ENCODE peak calls at places on chromosome 1, in nine cellular contexts. One of them, this sample, is unnamed.

GRCh38 chr1:32413507-32414185 is 19.4 kb upstream of the BSDC1 start:
- DNase-seq in GM10248: peak
- DNase-seq in PC-3: peak
- DNase-seq in OCI-LY7: peak
- DNase-seq in astrocyte of the spinal cord: peak
- DNase-seq in SK-N-SH: peak
- DNase-seq in fibroblast of mammary gland: peak
- DNase-seq in CD8-positive, alpha-beta T cell: peak
- DNase-seq in HFF-Myc: peak
- DNase-seq in this sample: no peak

GRCh38 chr1:39902121-39902807 is 547 bp upstream of the MYCL start:
- DNase-seq in GM10248: peak
- DNase-seq in PC-3: peak
- DNase-seq in OCI-LY7: peak
- DNase-seq in astrocyte of the spinal cord: no peak
- DNase-seq in SK-N-SH: peak
- DNase-seq in fibroblast of mammary gland: peak
- DNase-seq in CD8-positive, alpha-beta T cell: peak
- DNase-seq in HFF-Myc: no peak
- DNase-seq in this sample: no peak

GRCh38 chr1:109880961-109881894 is 29.4 kb upstream of the CSF1 start:
- DNase-seq in GM10248: no peak
- DNase-seq in PC-3: no peak
- DNase-seq in OCI-LY7: no peak
- DNase-seq in astrocyte of the spinal cord: no peak
- DNase-seq in SK-N-SH: no peak
- DNase-seq in fibroblast of mammary gland: no peak
- DNase-seq in CD8-positive, alpha-beta T cell: no peak
- DNase-seq in HFF-Myc: no peak
- DNase-seq in this sample: no peak

GRCh38 chr1:10943991-10944730 is 68.3 kb upstream of the TARDBP start:
- DNase-seq in GM10248: no peak
- DNase-seq in PC-3: peak
- DNase-seq in OCI-LY7: no peak
- DNase-seq in astrocyte of the spinal cord: peak
- DNase-seq in SK-N-SH: peak
- DNase-seq in fibroblast of mammary gland: peak
- DNase-seq in CD8-positive, alpha-beta T cell: no peak
- DNase-seq in HFF-Myc: no peak
- DNase-seq in this sample: no peak

GRCh38 chr1:26164036-26164927 is 4.5 kb downstream of the C1orf232 start:
- DNase-seq in GM10248: peak
- DNase-seq in PC-3: peak
- DNase-seq in OCI-LY7: peak
- DNase-seq in astrocyte of the spinal cord: no peak
- DNase-seq in SK-N-SH: peak
- DNase-seq in fibroblast of mammary gland: peak
- DNase-seq in CD8-positive, alpha-beta T cell: peak
- DNase-seq in HFF-Myc: no peak
- DNase-seq in this sample: no peak

GRCh38 chr1:16205333-16205671 is 7.2 kb downstream of the ARHGEF19 start:
- DNase-seq in GM10248: no peak
- DNase-seq in PC-3: no peak
- DNase-seq in OCI-LY7: no peak
- DNase-seq in astrocyte of the spinal cord: no peak
- DNase-seq in SK-N-SH: no peak
- DNase-seq in fibroblast of mammary gland: no peak
- DNase-seq in CD8-positive, alpha-beta T cell: no peak
- DNase-seq in HFF-Myc: no peak
- DNase-seq in this sample: no peak

GRCh38 chr1:43188106-43188505 is 16.0 kb downstream of the CFAP57 start:
- DNase-seq in GM10248: no peak
- DNase-seq in PC-3: no peak
- DNase-seq in OCI-LY7: no peak
- DNase-seq in astrocyte of the spinal cord: no peak
- DNase-seq in SK-N-SH: no peak
- DNase-seq in fibroblast of mammary gland: no peak
- DNase-seq in CD8-positive, alpha-beta T cell: no peak
- DNase-seq in HFF-Myc: no peak
- DNase-seq in this sample: no peak

GRCh38 chr1:175734642-175735041 is 8.8 kb downstream of the TNR start:
- DNase-seq in GM10248: no peak
- DNase-seq in PC-3: no peak
- DNase-seq in OCI-LY7: no peak
- DNase-seq in astrocyte of the spinal cord: no peak
- DNase-seq in SK-N-SH: no peak
- DNase-seq in fibroblast of mammary gland: no peak
- DNase-seq in CD8-positive, alpha-beta T cell: no peak
- DNase-seq in HFF-Myc: no peak
- DNase-seq in this sample: no peak

GRCh38 chr1:180482425-180483275 is 19.7 kb downstream of the ACBD6 start:
- DNase-seq in GM10248: peak
- DNase-seq in PC-3: peak
- DNase-seq in OCI-LY7: peak
- DNase-seq in astrocyte of the spinal cord: peak
- DNase-seq in SK-N-SH: peak
- DNase-seq in fibroblast of mammary gland: peak
- DNase-seq in CD8-positive, alpha-beta T cell: peak
- DNase-seq in HFF-Myc: no peak
- DNase-seq in this sample: peak

GRCh38 chr1:98783821-98784220 is 122.3 kb downstream of the SNX7 start:
- DNase-seq in GM10248: no peak
- DNase-seq in PC-3: no peak
- DNase-seq in OCI-LY7: no peak
- DNase-seq in astrocyte of the spinal cord: no peak
- DNase-seq in SK-N-SH: no peak
- DNase-seq in fibroblast of mammary gland: no peak
- DNase-seq in CD8-positive, alpha-beta T cell: no peak
- DNase-seq in HFF-Myc: no peak
- DNase-seq in this sample: no peak

GRCh38 chr1:115166531-115167091 is 77.3 kb upstream of the TSPAN2 start:
- DNase-seq in GM10248: no peak
- DNase-seq in PC-3: peak
- DNase-seq in OCI-LY7: no peak
- DNase-seq in astrocyte of the spinal cord: peak
- DNase-seq in SK-N-SH: no peak
- DNase-seq in fibroblast of mammary gland: peak
- DNase-seq in CD8-positive, alpha-beta T cell: no peak
- DNase-seq in HFF-Myc: no peak
- DNase-seq in this sample: no peak

DNA sequence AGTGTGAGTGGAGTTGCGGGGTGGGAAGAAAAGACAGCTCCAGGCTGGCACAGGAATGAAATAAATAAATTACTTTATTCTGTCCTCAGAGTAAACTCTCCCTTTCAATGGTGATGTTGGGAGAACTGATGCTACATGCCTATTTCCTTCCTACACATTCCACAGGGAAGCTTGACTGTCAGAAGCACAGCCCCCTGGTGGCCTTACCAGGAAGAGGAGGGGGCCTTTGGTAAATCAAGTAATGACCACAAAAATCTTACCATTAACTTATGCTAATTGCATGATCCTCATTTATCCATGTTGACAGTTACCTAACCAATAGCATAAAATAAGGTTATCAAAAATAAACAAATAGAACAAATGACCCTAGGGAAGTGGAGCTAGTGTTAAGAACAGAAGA is 605.0 kb upstream of the PKN2 start:
- DNase-seq in GM10248: no peak
- DNase-seq in PC-3: peak
- DNase-seq in OCI-LY7: no peak
- DNase-seq in astrocyte of the spinal cord: peak
- DNase-seq in SK-N-SH: peak
- DNase-seq in fibroblast of mammary gland: peak
- DNase-seq in CD8-positive, alpha-beta T cell: no peak
- DNase-seq in HFF-Myc: no peak
- DNase-seq in this sample: no peak
- TF ChIP-seq CTCF in GM10248: no peak
- TF ChIP-seq CTCF in PC-3: peak
- TF ChIP-seq CTCF in OCI-LY7: peak
- TF ChIP-seq CTCF in astrocyte of the spinal cord: peak
- TF ChIP-seq CTCF in SK-N-SH: peak
- TF ChIP-seq CTCF in fibroblast of mammary gland: peak
- TF ChIP-seq CTCF in CD8-positive, alpha-beta T cell: no peak
- TF ChIP-seq CTCF in HFF-Myc: peak
- TF ChIP-seq CTCF in this sample: peak

GRCh38 chr1:74771913-74772515 is 39.1 kb downstream of the TYW3 start:
- DNase-seq in GM10248: peak
- DNase-seq in PC-3: peak
- DNase-seq in OCI-LY7: peak
- DNase-seq in astrocyte of the spinal cord: peak
- DNase-seq in SK-N-SH: peak
- DNase-seq in fibroblast of mammary gland: peak
- DNase-seq in CD8-positive, alpha-beta T cell: peak
- DNase-seq in HFF-Myc: peak
- DNase-seq in this sample: peak

GRCh38 chr1:74772945-74773344 is 40.0 kb downstream of the TYW3 start:
- DNase-seq in GM10248: no peak
- DNase-seq in PC-3: no peak
- DNase-seq in OCI-LY7: no peak
- DNase-seq in astrocyte of the spinal cord: no peak
- DNase-seq in SK-N-SH: no peak
- DNase-seq in fibroblast of mammary gland: peak
- DNase-seq in CD8-positive, alpha-beta T cell: no peak
- DNase-seq in HFF-Myc: no peak
- DNase-seq in this sample: no peak

GRCh38 chr1:74766579-74766978 is 33.6 kb downstream of the TYW3 start:
- DNase-seq in GM10248: no peak
- DNase-seq in PC-3: no peak
- DNase-seq in OCI-LY7: no peak
- DNase-seq in astrocyte of the spinal cord: peak
- DNase-seq in SK-N-SH: no peak
- DNase-seq in fibroblast of mammary gland: peak
- DNase-seq in CD8-positive, alpha-beta T cell: no peak
- DNase-seq in HFF-Myc: no peak
- DNase-seq in this sample: no peak

GRCh38 chr1:74763714-74764301 is 30.9 kb downstream of the TYW3 start:
- DNase-seq in GM10248: no peak
- DNase-seq in PC-3: no peak
- DNase-seq in OCI-LY7: no peak
- DNase-seq in astrocyte of the spinal cord: no peak
- DNase-seq in SK-N-SH: no peak
- DNase-seq in fibroblast of mammary gland: peak
- DNase-seq in CD8-positive, alpha-beta T cell: no peak
- DNase-seq in HFF-Myc: no peak
- DNase-seq in this sample: no peak

DNA sequence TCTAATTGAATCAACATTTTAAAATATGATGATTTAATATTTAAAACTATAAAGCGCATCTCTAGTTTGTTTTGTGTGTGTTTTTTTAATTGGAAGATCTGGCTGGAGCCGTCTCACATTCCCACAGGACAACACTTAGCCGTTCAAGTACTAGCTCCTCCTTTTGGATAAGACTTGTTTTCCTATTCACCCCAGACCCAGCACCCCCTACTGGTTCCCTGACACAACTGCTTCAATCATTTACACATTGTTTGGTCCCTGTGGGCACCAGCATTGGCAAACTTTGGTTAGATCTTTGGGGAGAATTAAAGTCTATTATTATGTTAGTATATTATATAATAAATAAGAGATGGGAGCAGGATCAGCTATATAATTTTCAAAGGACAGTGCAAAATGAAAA is 34.5 kb downstream of the TYW3 start:
- DNase-seq in GM10248: no peak
- DNase-seq in PC-3: peak
- DNase-seq in OCI-LY7: peak
- DNase-seq in astrocyte of the spinal cord: no peak
- DNase-seq in SK-N-SH: no peak
- DNase-seq in fibroblast of mammary gland: peak
- DNase-seq in CD8-positive, alpha-beta T cell: no peak
- DNase-seq in HFF-Myc: peak
- DNase-seq in this sample: no peak
- TF ChIP-seq CTCF in GM10248: peak
- TF ChIP-seq CTCF in PC-3: peak
- TF ChIP-seq CTCF in OCI-LY7: peak
- TF ChIP-seq CTCF in astrocyte of the spinal cord: no peak
- TF ChIP-seq CTCF in SK-N-SH: peak
- TF ChIP-seq CTCF in fibroblast of mammary gland: peak
- TF ChIP-seq CTCF in CD8-positive, alpha-beta T cell: no peak
- TF ChIP-seq CTCF in HFF-Myc: peak
- TF ChIP-seq CTCF in this sample: peak

DNA sequence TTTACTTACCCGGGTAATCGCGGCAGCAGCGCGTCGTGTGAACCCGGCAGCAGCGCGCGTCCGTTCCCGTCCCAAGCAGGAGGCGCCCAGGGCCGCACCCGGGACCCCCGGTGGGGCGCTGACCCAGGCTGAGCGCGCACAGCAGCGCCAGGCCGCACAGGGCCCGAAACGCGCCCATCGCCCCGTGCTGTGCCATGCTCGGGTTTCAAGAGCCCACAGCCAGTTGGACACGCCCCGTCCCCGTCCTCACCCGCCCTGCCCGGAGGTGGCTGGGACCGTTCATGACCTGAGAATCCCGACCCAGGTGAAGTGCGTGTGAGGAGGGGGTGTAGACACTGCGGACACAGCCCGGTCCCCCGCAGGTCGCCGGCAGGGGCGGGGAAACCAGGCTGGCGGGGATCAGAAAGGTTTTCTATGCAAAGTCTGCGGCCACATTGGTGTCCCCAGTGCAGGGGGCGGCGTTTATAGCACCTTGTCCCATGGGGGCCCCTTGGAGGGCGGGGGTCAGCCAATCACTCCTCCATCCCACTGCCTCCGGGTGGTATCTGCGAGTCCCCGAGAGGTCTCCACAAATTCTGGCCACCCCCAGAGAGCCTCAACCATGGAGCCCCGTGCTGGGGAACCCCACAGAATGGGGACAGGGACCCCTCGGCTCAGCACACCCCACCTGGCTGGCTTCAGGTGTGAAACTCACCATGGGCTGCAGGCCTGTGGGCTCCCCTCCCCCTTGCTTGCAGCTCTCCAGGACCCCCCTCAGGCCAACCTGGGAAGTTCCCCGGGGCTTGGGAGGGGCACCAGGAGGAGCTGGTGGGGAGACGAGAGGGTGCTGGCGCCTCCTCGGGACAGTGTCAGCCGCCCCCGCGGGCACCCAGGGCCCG is at the start of gene TNFRSF18:
- DNase-seq in GM10248: peak
- DNase-seq in PC-3: peak
- DNase-seq in OCI-LY7: no peak
- DNase-seq in astrocyte of the spinal cord: peak
- DNase-seq in SK-N-SH: peak
- DNase-seq in fibroblast of mammary gland: no peak
- DNase-seq in CD8-positive, alpha-beta T cell: no peak
- DNase-seq in HFF-Myc: no peak
- DNase-seq in this sample: no peak
- TF ChIP-seq CTCF in GM10248: no peak
- TF ChIP-seq CTCF in PC-3: peak
- TF ChIP-seq CTCF in OCI-LY7: peak
- TF ChIP-seq CTCF in astrocyte of the spinal cord: peak
- TF ChIP-seq CTCF in SK-N-SH: no peak
- TF ChIP-seq CTCF in fibroblast of mammary gland: no peak
- TF ChIP-seq CTCF in CD8-positive, alpha-beta T cell: no peak
- TF ChIP-seq CTCF in HFF-Myc: no peak
- TF ChIP-seq CTCF in this sample: no peak

DNA sequence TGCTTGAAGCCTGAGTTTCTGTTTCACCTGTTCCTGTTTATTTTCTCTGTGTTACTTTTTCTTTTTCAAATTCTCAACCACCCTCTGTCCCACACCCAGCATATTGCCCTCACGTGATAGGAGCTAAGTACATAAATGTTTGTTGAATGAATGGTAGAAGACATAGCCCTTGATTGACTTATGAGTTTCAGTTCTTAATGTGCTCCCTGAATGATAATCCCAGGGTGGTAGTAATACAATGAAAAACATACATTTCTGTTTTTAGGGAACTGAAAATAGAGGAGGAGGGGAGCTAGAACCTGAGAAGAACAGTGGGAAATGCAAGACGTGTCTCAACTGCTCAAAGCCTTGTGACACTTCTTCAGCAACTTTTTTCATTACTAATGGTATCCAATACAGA is 147.1 kb downstream of the SPATA46 start:
- DNase-seq in GM10248: peak
- DNase-seq in PC-3: no peak
- DNase-seq in OCI-LY7: peak
- DNase-seq in astrocyte of the spinal cord: no peak
- DNase-seq in SK-N-SH: no peak
- DNase-seq in fibroblast of mammary gland: no peak
- DNase-seq in CD8-positive, alpha-beta T cell: no peak
- DNase-seq in HFF-Myc: no peak
- DNase-seq in this sample: no peak
- TF ChIP-seq CTCF in GM10248: no peak
- TF ChIP-seq CTCF in PC-3: no peak
- TF ChIP-seq CTCF in OCI-LY7: no peak
- TF ChIP-seq CTCF in astrocyte of the spinal cord: no peak
- TF ChIP-seq CTCF in SK-N-SH: no peak
- TF ChIP-seq CTCF in fibroblast of mammary gland: no peak
- TF ChIP-seq CTCF in CD8-positive, alpha-beta T cell: no peak
- TF ChIP-seq CTCF in HFF-Myc: no peak
- TF ChIP-seq CTCF in this sample: no peak

This sample was measured in AG09309.